ENCODE peak calls at places on chromosomes 11 and 22, in four cellular contexts. E is A549, O is GM12878, M is SK-N-SH. Z is an unnamed sample.

GRCh38 chr11:1194977-1195689 is 27.7 kb upstream of the MUC5B start:
- DNase-seq in E (no peak), O (no peak), M (peak; percentile 16), Z (no peak)

GRCh38 chr22:20957691-20958440 is 9.2 kb upstream of the AIFM3 start:
- DNase-seq in E (peak; percentile 80), O (no peak), M (peak; percentile 25), Z (no peak)

GRCh38 chr11:17008099-17008498 is 6.1 kb downstream of the PLEKHA7 start:
- DNase-seq in E (no peak), O (no peak), M (no peak), Z (no peak)

GRCh38 chr11:33059331-33060007 is 20.1 kb downstream of the TCP11L1 start:
- DNase-seq in E (no peak), O (no peak), M (no peak), Z (no peak)

GRCh38 chr22:24021304-24021703 is 10.2 kb downstream of the CABIN1 start:
- DNase-seq in E (no peak), O (no peak), M (no peak), Z (no peak)

GRCh38 chr11:124740277-124740882 is 638 bp downstream of the NRGN start:
- DNase-seq in E (peak; percentile 23), O (no peak), M (peak; percentile 76), Z (no peak)

GRCh38 chr11:71548716-71549151 is 514 bp downstream of the KRTAP5-9 start:
- DNase-seq in E (no peak), O (no peak), M (no peak), Z (no peak)

GRCh38 chr11:1005913-1006312 is 30.6 kb downstream of the MUC6 start:
- DNase-seq in E (no peak), O (no peak), M (peak; percentile 60), Z (no peak)

GRCh38 chr11:4184163-4184916 is 89.7 kb downstream of the RRM1 start:
- DNase-seq in E (no peak), O (no peak), M (no peak), Z (no peak)

GRCh38 chr22:28024422-28024888 is 105.4 kb upstream of the PITPNB start:
- DNase-seq in E (no peak), O (no peak), M (peak; percentile 10), Z (no peak)

GRCh38 chr11:14519692-14520085 is 497 bp downstream of the PSMA1 start:
- DNase-seq in E (no peak), O (peak; percentile 9), M (no peak), Z (no peak)

GRCh38 chr22:50105529-50106100 is 15.8 kb downstream of the MOV10L1 start:
- DNase-seq in E (no peak), O (peak; percentile 33), M (no peak), Z (no peak)

GRCh38 chr11:73971175-73971719 is 11.4 kb downstream of the UCP2 start:
- DNase-seq in E (no peak), O (no peak), M (no peak), Z (no peak)

GRCh38 chr11:86152006-86152862 is 83.3 kb upstream of the PICALM start:
- DNase-seq in E (no peak), O (no peak), M (no peak), Z (no peak)

GRCh38 chr11:75320046-75320618 is 31.3 kb downstream of the ARRB1 start:
- DNase-seq in E (no peak), O (no peak), M (no peak), Z (no peak)

GRCh38 chr22:19714320-19715252 is at the start of gene SEPTIN5:
- DNase-seq in E (no peak), O (no peak), M (peak; percentile 83), Z (no peak)

GRCh38 chr11:61763930-61764605 is 11.6 kb downstream of the MYRF start:
- DNase-seq in E (no peak), O (no peak), M (no peak), Z (no peak)

GRCh38 chr11:67344264-67344663 is 9.1 kb downstream of the POLD4 start:
- DNase-seq in E (no peak), O (no peak), M (no peak), Z (no peak)

GRCh38 chr11:88454881-88455280 is 117.3 kb upstream of the CTSC start:
- DNase-seq in E (no peak), O (no peak), M (no peak), Z (no peak)

GRCh38 chr11:117870176-117870952 is 6.1 kb downstream of the FXYD6 start:
- DNase-seq in E (no peak), O (no peak), M (peak; percentile 52), Z (no peak)

GRCh38 chr11:11567862-11568650 is 53.7 kb downstream of the GALNT18 start:
- DNase-seq in E (no peak), O (peak; percentile 25), M (no peak), Z (no peak)
- TF ChIP-seq PBX3 in E (no peak), O (no peak), M (no peak), Z (no peak)

DNA sequence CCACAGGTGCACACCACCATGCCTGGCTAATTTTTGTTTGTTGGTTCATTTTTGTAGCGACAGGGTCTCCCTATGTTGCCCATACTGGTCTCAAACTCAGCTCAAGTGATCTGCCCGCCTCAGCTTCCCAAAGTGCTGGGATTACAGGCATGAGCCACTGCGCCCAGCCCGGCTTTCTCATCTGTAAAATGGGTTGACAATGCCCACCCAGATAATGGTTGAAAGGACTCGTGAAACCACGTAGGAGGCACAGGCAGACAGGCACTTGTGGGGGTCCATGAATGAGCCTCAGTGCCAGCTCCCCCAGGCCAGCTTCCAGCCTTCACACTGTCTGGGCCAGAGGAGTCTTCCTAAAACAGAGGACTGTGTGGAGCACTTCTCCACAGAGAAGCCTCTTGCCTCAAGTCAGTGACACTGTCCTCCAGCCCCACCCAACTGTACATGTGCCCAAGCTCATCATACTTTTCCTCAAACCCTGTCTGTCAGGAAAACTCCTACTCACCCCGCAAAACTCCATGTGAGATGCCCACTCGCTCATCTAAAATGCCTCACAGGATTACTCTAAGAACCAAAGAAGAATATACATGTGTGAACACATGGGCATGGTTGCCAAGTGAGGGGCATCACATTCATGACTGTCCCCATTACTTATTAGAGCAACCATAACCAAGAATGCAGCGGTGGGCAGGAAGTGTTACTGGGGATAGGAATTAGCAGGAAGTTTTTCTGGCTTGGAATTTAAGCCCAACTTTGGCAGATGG is 32.1 kb upstream of the WNT7B start:
- DNase-seq in E (no peak), O (no peak), M (no peak), Z (no peak)
- TF ChIP-seq PBX3 in E (no peak), O (no peak), M (no peak), Z (no peak)

GRCh38 chr11:20672575-20672974 is 3.2 kb downstream of the NELL1 start:
- DNase-seq in E (peak; percentile 20), O (no peak), M (peak; percentile 50), Z (peak; percentile 18)

GRCh38 chr11:20668844-20669832 is at the start of gene NELL1:
- DNase-seq in E (no peak), O (no peak), M (peak; percentile 79), Z (no peak)

GRCh38 chr11:20671856-20672546 is 2.6 kb downstream of the NELL1 start:
- DNase-seq in E (peak; percentile 20), O (no peak), M (peak; percentile 67), Z (peak; percentile 7)

GRCh38 chr11:20669833-20670684 is 673 bp downstream of the NELL1 start:
- DNase-seq in E (no peak), O (no peak), M (peak; percentile 67), Z (no peak)

GRCh38 chr11:20670932-20671403 is 1.6 kb downstream of the NELL1 start:
- DNase-seq in E (no peak), O (no peak), M (no peak), Z (no peak)
- TF ChIP-seq PBX3 in E (no peak), O (no peak), M (no peak), Z (no peak)

DNA sequence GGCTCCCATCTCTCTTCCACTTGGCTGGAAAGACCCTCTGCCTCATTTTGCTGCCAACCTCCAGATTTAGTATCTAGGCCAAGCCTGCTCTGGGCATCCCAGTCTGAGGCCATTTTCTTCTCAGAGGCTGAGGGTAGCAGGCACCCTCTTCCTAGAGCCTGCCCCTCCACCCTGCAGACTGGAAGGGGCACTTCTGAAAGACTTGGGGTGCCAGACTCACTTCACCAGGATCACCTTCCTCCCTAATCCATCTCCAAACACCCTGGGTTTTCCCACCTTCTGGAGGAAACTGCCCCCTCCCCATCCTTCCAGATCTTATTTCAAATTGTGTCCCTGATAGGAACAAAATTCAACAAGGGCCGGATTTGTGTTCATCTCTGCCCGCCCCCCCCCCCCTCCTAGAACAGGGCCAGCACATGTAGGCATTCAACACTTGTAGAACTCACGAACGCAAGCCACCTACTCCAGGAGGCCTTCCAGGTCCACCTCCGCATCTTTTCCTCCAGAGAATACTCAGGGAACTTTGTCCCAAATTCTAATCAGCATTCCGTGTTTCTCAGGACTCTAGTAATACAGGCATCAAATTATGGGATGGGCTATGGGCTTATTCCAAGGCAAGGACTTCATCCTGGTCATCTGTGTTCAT is 785 bp downstream of the UBE2L6 start:
- DNase-seq in E (no peak), O (no peak), M (peak; percentile 35), Z (no peak)
- TF ChIP-seq PBX3 in E (no peak), O (no peak), M (no peak), Z (no peak)